ENCODE peak calls at places on chromosomes 5 and 9, in five cellular contexts. T, I, R, N and Y are unnamed samples.

GRCh38 chr5:132104561-132104960 is 31.0 kb downstream of the CSF2 start:
- DNase-seq in T (no peak), I (peak), R (no peak), N (no peak), Y (no peak)

GRCh38 chr5:158392753-158393152 is 533.8 kb upstream of the CLINT1 start:
- DNase-seq in T (no peak), I (no peak), R (no peak), N (no peak), Y (no peak)

GRCh38 chr9:129552064-129552463 is 68.8 kb downstream of the C9orf50 start:
- DNase-seq in T (no peak), I (no peak), R (no peak), N (no peak), Y (no peak)

GRCh38 chr9:95486318-95486717 is 30.5 kb downstream of the PTCH1 start:
- DNase-seq in T (no peak), I (no peak), R (no peak), N (no peak), Y (no peak)

GRCh38 chr9:27204578-27204977 is 92.4 kb downstream of the EQTN start:
- DNase-seq in T (no peak), I (peak), R (no peak), N (no peak), Y (no peak)

GRCh38 chr5:127015716-127016115 is 14.6 kb downstream of the MARCHF3 start:
- DNase-seq in T (no peak), I (no peak), R (no peak), N (no peak), Y (no peak)

GRCh38 chr9:111034146-111034545 is 4.1 kb downstream of the LPAR1 start:
- DNase-seq in T (no peak), I (peak), R (no peak), N (no peak), Y (no peak)

GRCh38 chr9:121684381-121685145 is 33.1 kb downstream of the DAB2IP start:
- DNase-seq in T (peak), I (no peak), R (no peak), N (peak), Y (peak)

GRCh38 chr9:114002986-114003740 is 74.9 kb downstream of the AMBP start:
- DNase-seq in T (no peak), I (no peak), R (no peak), N (peak), Y (no peak)

GRCh38 chr9:94056442-94056974 is 27.8 kb upstream of the PTPDC1 start:
- DNase-seq in T (no peak), I (peak), R (no peak), N (no peak), Y (no peak)

GRCh38 chr9:129126789-129127618 is 15.8 kb downstream of the PTPA start:
- DNase-seq in T (no peak), I (no peak), R (no peak), N (peak), Y (no peak)

GRCh38 chr9:126857261-126857960 is 3.0 kb upstream of the ZBTB34 start:
- DNase-seq in T (no peak), I (no peak), R (no peak), N (no peak), Y (no peak)

GRCh38 chr9:83999141-83999918 is 18.7 kb downstream of the RMI1 start:
- DNase-seq in T (no peak), I (no peak), R (no peak), N (no peak), Y (no peak)

GRCh38 chr9:94785211-94786169 is 59.0 kb downstream of the AOPEP start:
- DNase-seq in T (no peak), I (no peak), R (no peak), N (no peak), Y (no peak)

GRCh38 chr5:42387563-42387962 is 35.7 kb upstream of the GHR start:
- DNase-seq in T (no peak), I (no peak), R (no peak), N (no peak), Y (no peak)

GRCh38 chr5:66213533-66213932 is 69.4 kb downstream of the SREK1 start:
- DNase-seq in T (no peak), I (no peak), R (no peak), N (no peak), Y (no peak)

GRCh38 chr5:172533058-172533398 is 78.7 kb upstream of the SH3PXD2B start:
- DNase-seq in T (no peak), I (no peak), R (no peak), N (peak), Y (peak)

GRCh38 chr5:171535162-171535561 is 115.7 kb downstream of the FGF18 start:
- DNase-seq in T (no peak), I (no peak), R (no peak), N (peak), Y (no peak)

GRCh38 chr5:25255128-25255527 is 610.4 kb upstream of the CDH10 start:
- DNase-seq in T (no peak), I (no peak), R (no peak), N (no peak), Y (no peak)

GRCh38 chr5:12526113-12526512 is 621.9 kb upstream of the CTNND2 start:
- DNase-seq in T (no peak), I (no peak), R (no peak), N (no peak), Y (no peak)

GRCh38 chr9:9855503-9856078 is 757.2 kb downstream of the PTPRD start:
- DNase-seq in T (no peak), I (no peak), R (no peak), N (no peak), Y (no peak)

GRCh38 chr5:174645677-174646076 is 78.7 kb upstream of the MSX2 start:
- DNase-seq in T (no peak), I (no peak), R (no peak), N (no peak), Y (no peak)

GRCh38 chr9:109791747-109792146 is 11.7 kb downstream of the PALM2AKAP2 start:
- DNase-seq in T (no peak), I (no peak), R (no peak), N (no peak), Y (no peak)

GRCh38 chr5:38494175-38494574 is 62.3 kb downstream of the LIFR start:
- DNase-seq in T (no peak), I (no peak), R (no peak), N (no peak), Y (no peak)

GRCh38 chr5:142386151-142387021 is 61.6 kb upstream of the SPRY4 start:
- DNase-seq in T (no peak), I (no peak), R (no peak), N (no peak), Y (no peak)

GRCh38 chr5:151492729-151493128 is 45.3 kb downstream of the SLC36A1 start:
- DNase-seq in T (no peak), I (peak), R (peak), N (no peak), Y (peak)

GRCh38 chr5:180209137-180209581 is at the start of gene RASGEF1C:
- DNase-seq in T (peak), I (peak), R (peak), N (peak), Y (peak)

GRCh38 chr9:20603524-20604268 is 18.6 kb downstream of the MLLT3 start:
- DNase-seq in T (no peak), I (no peak), R (no peak), N (no peak), Y (no peak)

GRCh38 chr5:159549046-159549445 is 218.8 kb upstream of the IL12B start:
- DNase-seq in T (no peak), I (no peak), R (no peak), N (no peak), Y (no peak)

GRCh38 chr9:123361086-123361730 is 5.2 kb downstream of the CRB2 start:
- DNase-seq in T (no peak), I (no peak), R (no peak), N (no peak), Y (peak)

GRCh38 chr9:89039092-89039465 is 47.8 kb downstream of the S1PR3 start:
- DNase-seq in T (no peak), I (no peak), R (no peak), N (no peak), Y (no peak)

GRCh38 chr9:80175286-80175906 is 603.6 kb downstream of the TLE4 start:
- DNase-seq in T (peak), I (peak), R (peak), N (no peak), Y (peak)

GRCh38 chr9:124078641-124079040 is 67.1 kb downstream of the LHX2 start:
- DNase-seq in T (peak), I (peak), R (no peak), N (no peak), Y (no peak)

GRCh38 chr5:31990296-31990695 is 183.8 kb downstream of the GOLPH3 start:
- DNase-seq in T (no peak), I (no peak), R (no peak), N (no peak), Y (no peak)

DNA sequence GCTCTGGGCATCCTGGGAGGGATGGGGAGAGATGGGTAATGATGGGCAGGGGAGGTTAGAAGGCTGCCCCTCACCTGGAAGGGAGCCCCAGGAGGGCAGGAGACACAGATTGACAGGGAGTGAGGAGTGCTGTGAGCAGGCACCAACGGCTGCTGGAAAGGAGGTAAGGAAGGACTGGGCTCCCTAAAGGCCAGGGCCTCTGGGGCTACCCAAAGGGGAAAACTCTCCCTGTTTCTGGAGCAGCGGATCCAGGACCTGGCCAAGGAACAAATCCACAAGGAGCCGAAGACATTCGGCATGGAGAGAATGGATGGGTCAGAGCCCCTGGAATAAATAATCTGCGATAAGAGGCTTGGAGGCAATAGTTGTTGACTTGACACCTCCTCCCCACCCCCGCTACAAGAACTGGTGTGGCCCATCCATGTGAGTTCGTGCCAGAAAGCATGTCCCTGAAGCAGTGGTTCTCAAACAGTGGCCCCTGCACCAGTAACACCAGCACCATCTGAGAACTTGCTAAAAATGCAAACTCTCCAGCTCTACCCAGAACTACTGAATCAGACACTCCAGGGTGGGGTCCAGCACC is 208.3 kb downstream of the GABBR2 start:
- DNase-seq in T (no peak), I (no peak), R (no peak), N (peak), Y (no peak)
- TF ChIP-seq RAD21 in T (no peak), I (no peak), R (no peak), N (no peak), Y (no peak)

GRCh38 chr5:118968925-118969375 is 19.4 kb downstream of the DTWD2 start:
- DNase-seq in T (no peak), I (peak), R (no peak), N (no peak), Y (peak)
- TF ChIP-seq RAD21 in T (no peak), I (no peak), R (no peak), N (no peak), Y (no peak)

GRCh38 chr5:95778713-95779426 is 43.7 kb downstream of the GLRX start:
- DNase-seq in T (no peak), I (no peak), R (no peak), N (no peak), Y (no peak)

GRCh38 chr5:95780597-95780996 is 41.9 kb downstream of the GLRX start:
- DNase-seq in T (no peak), I (no peak), R (no peak), N (no peak), Y (no peak)

GRCh38 chr5:95781101-95781583 is 41.4 kb downstream of the GLRX start:
- DNase-seq in T (peak), I (peak), R (peak), N (peak), Y (no peak)

GRCh38 chr5:95777441-95777840 is 45.1 kb downstream of the GLRX start:
- DNase-seq in T (no peak), I (peak), R (no peak), N (no peak), Y (no peak)

GRCh38 chr5:95779611-95780010 is 42.9 kb downstream of the GLRX start:
- DNase-seq in T (no peak), I (peak), R (no peak), N (no peak), Y (no peak)
- TF ChIP-seq RAD21 in T (no peak), I (no peak), R (no peak), N (no peak), Y (no peak)

GRCh38 chr5:53027913-53028312 is 38.8 kb downstream of the ITGA2 start:
- DNase-seq in T (no peak), I (peak), R (no peak), N (no peak), Y (no peak)
- TF ChIP-seq RAD21 in T (no peak), I (no peak), R (no peak), N (no peak), Y (no peak)

DNA sequence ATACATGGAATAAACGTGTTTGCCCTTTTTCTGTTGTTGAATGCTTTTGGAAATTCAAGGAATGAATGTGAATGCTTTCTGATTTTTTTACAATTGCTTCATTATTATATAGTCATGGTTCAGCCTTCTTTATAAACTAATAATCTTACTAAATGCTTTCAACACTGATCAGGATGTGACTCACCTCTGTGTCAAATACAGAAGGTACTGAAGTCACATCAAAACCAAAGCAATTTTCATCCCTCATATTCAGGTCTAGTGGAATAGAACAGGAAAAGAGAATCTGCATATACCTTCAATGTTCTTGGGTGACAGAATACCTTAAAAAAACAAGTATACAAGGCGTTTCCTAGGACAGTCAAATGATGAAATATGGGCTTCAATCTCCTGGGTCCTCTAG is 170.7 kb downstream of the PDE4D start:
- DNase-seq in T (no peak), I (peak), R (no peak), N (no peak), Y (no peak)
- TF ChIP-seq RAD21 in T (no peak), I (no peak), R (no peak), N (no peak), Y (no peak)

GRCh38 chr9:134877541-134877940 is 3.1 kb upstream of the FCN2 start:
- DNase-seq in T (no peak), I (no peak), R (no peak), N (no peak), Y (no peak)
- TF ChIP-seq RAD21 in T (no peak), I (no peak), R (no peak), N (no peak), Y (no peak)

GRCh38 chr9:118734696-118735095 is 634.5 kb downstream of the BRINP1 start:
- DNase-seq in T (no peak), I (no peak), R (no peak), N (no peak), Y (no peak)

GRCh38 chr9:118732998-118733397 is 636.2 kb downstream of the BRINP1 start:
- DNase-seq in T (no peak), I (no peak), R (no peak), N (no peak), Y (no peak)

GRCh38 chr9:118736406-118736805 is 632.8 kb downstream of the BRINP1 start:
- DNase-seq in T (no peak), I (no peak), R (no peak), N (no peak), Y (no peak)
- TF ChIP-seq RAD21 in T (no peak), I (no peak), R (no peak), N (no peak), Y (no peak)